ENCODE peak calls at places on chromosome 1, in nine cellular contexts. B, X, Z, M, S, L, D, F and J are unnamed samples.

GRCh38 chr1:198693321-198693720 is 54.5 kb downstream of the PTPRC start:
- DNase-seq in B (no peak), L (no peak), S (no peak), D (no peak), M (no peak), F (no peak), Z (no peak), X (no peak), J (no peak)

GRCh38 chr1:230832466-230832865 is 35.9 kb downstream of the C1orf198 start:
- DNase-seq in Z (no peak), S (peak; percentile 24), F (no peak), M (no peak), L (no peak), D (no peak), B (no peak), X (peak; percentile 54), J (no peak)

GRCh38 chr1:27001570-27002360 is 8.3 kb downstream of the TRNP1 start:
- DNase-seq in B (no peak), X (no peak), Z (no peak), D (no peak), M (no peak), L (no peak), S (no peak), F (peak; percentile 17), J (no peak)

GRCh38 chr1:100115524-100115923 is 17.2 kb downstream of the SASS6 start:
- DNase-seq in B (no peak), L (no peak), X (no peak), Z (no peak), M (no peak), D (no peak), F (no peak), S (no peak), J (no peak)

GRCh38 chr1:232998646-232999045 is 48.2 kb downstream of the NTPCR start:
- DNase-seq in F (no peak), L (no peak), D (no peak), S (no peak), B (no peak), X (no peak), Z (no peak), M (no peak), J (no peak)

GRCh38 chr1:40849801-40850592 is 12.2 kb downstream of the CITED4 start:
- DNase-seq in L (peak; percentile 57), X (peak; percentile 64), Z (peak; percentile 59), S (peak; percentile 47), M (peak; percentile 89), F (peak; percentile 11), B (peak; percentile 65), D (peak; percentile 52), J (peak; percentile 81)

GRCh38 chr1:39378377-39378776 is 113.1 kb upstream of the BMP8A start:
- DNase-seq in S (no peak), L (no peak), B (no peak), X (no peak), M (peak; percentile 3), Z (no peak), D (no peak), F (no peak), J (no peak)

GRCh38 chr1:29729281-29729680 is 493.0 kb downstream of the PTPRU start:
- DNase-seq in S (no peak), F (no peak), B (no peak), Z (no peak), M (no peak), X (no peak), D (no peak), L (no peak), J (no peak)

GRCh38 chr1:162991444-162991843 is 77.7 kb upstream of the RGS4 start:
- DNase-seq in X (no peak), B (no peak), F (no peak), S (no peak), M (no peak), L (no peak), Z (no peak), D (no peak), J (no peak)

GRCh38 chr1:165403835-165404482 is 41.0 kb downstream of the RXRG start:
- DNase-seq in L (no peak), F (no peak), Z (no peak), X (no peak), D (peak; percentile 10), S (peak; percentile 6), B (no peak), M (peak; percentile 41), J (no peak)

GRCh38 chr1:41461790-41462679 is 22.4 kb downstream of the EDN2 start:
- DNase-seq in S (no peak), X (peak; percentile 78), D (no peak), F (no peak), B (no peak), M (no peak), L (no peak), Z (no peak), J (no peak)

GRCh38 chr1:28417441-28418277 is 48.1 kb downstream of the PHACTR4 start:
- DNase-seq in D (no peak), B (no peak), F (no peak), L (peak; percentile 15), S (peak; percentile 84), Z (peak; percentile 75), M (no peak), X (peak; percentile 73), J (no peak)

GRCh38 chr1:234234199-234234598 is 139.1 kb upstream of the COA6 start:
- DNase-seq in S (no peak), L (no peak), X (no peak), F (no peak), D (no peak), Z (no peak), B (no peak), M (no peak), J (no peak)

GRCh38 chr1:228989992-228990827 is 254.9 kb downstream of the RHOU start:
- DNase-seq in M (no peak), L (no peak), Z (no peak), S (no peak), B (no peak), X (peak; percentile 38), D (no peak), F (peak; percentile 28), J (no peak)

GRCh38 chr1:221217029-221217428 is 337.8 kb downstream of the HLX start:
- DNase-seq in X (peak; percentile 14), D (no peak), Z (no peak), S (peak; percentile 55), L (no peak), B (no peak), M (no peak), F (no peak), J (no peak)

GRCh38 chr1:61397915-61398314 is 315.6 kb downstream of the NFIA start:
- DNase-seq in L (no peak), D (no peak), M (no peak), X (no peak), S (peak; percentile 18), F (no peak), B (no peak), Z (peak; percentile 89), J (no peak)

GRCh38 chr1:64537942-64538341 is 68.0 kb downstream of the CACHD1 start:
- DNase-seq in X (no peak), M (no peak), Z (no peak), L (no peak), S (no peak), D (no peak), F (no peak), B (no peak), J (no peak)

GRCh38 chr1:3453891-3454810 is at the start of gene ARHGEF16:
- DNase-seq in S (no peak), M (peak; percentile 30), X (peak; percentile 11), L (no peak), B (no peak), Z (no peak), F (no peak), D (peak; percentile 12), J (no peak)

GRCh38 chr1:8984203-8984602 is 38.5 kb downstream of the CA6 start:
- DNase-seq in X (no peak), L (no peak), Z (no peak), S (no peak), B (no peak), F (no peak), D (no peak), M (no peak), J (no peak)